ENCODE peak calls at places on chromosomes 13 and 19, in ten cellular contexts. One of them, this sample, is unnamed.

GRCh38 chr13:95199896-95200295 is 101.4 kb downstream of the ABCC4 start:
- DNase-seq in left ventricle myocardium inferior: no peak
- DNase-seq in body of pancreas: no peak
- DNase-seq in fibroblast of lung: no peak
- DNase-seq in CD8-positive, alpha-beta T cell: no peak
- DNase-seq in heart right ventricle: no peak
- DNase-seq in effector memory CD4-positive, alpha-beta T cell: no peak
- DNase-seq in prostate gland: no peak
- DNase-seq in kidney: no peak
- DNase-seq in GM23248: no peak
- DNase-seq in this sample: no peak

GRCh38 chr13:42486711-42487198 is 87.2 kb upstream of the TNFSF11 start:
- DNase-seq in left ventricle myocardium inferior: no peak
- DNase-seq in body of pancreas: no peak
- DNase-seq in fibroblast of lung: peak; percentile 84
- DNase-seq in CD8-positive, alpha-beta T cell: no peak
- DNase-seq in heart right ventricle: no peak
- DNase-seq in effector memory CD4-positive, alpha-beta T cell: no peak
- DNase-seq in prostate gland: no peak
- DNase-seq in kidney: no peak
- DNase-seq in GM23248: peak; percentile 69
- DNase-seq in this sample: no peak

GRCh38 chr19:1911098-1911497 is 5.9 kb downstream of the ADAT3 start:
- DNase-seq in left ventricle myocardium inferior: no peak
- DNase-seq in body of pancreas: no peak
- DNase-seq in fibroblast of lung: no peak
- DNase-seq in CD8-positive, alpha-beta T cell: no peak
- DNase-seq in heart right ventricle: no peak
- DNase-seq in effector memory CD4-positive, alpha-beta T cell: no peak
- DNase-seq in prostate gland: no peak
- DNase-seq in kidney: no peak
- DNase-seq in GM23248: no peak
- DNase-seq in this sample: no peak

GRCh38 chr19:44585371-44586141 is 27.8 kb upstream of the IGSF23 start:
- DNase-seq in left ventricle myocardium inferior: no peak
- DNase-seq in body of pancreas: no peak
- DNase-seq in fibroblast of lung: peak; percentile 64
- DNase-seq in CD8-positive, alpha-beta T cell: no peak
- DNase-seq in heart right ventricle: no peak
- DNase-seq in effector memory CD4-positive, alpha-beta T cell: no peak
- DNase-seq in prostate gland: no peak
- DNase-seq in kidney: no peak
- DNase-seq in GM23248: peak; percentile 78
- DNase-seq in this sample: no peak

GRCh38 chr19:5809053-5809452 is 4.2 kb downstream of the NRTN start:
- DNase-seq in left ventricle myocardium inferior: no peak
- DNase-seq in body of pancreas: no peak
- DNase-seq in fibroblast of lung: no peak
- DNase-seq in CD8-positive, alpha-beta T cell: no peak
- DNase-seq in heart right ventricle: no peak
- DNase-seq in effector memory CD4-positive, alpha-beta T cell: no peak
- DNase-seq in prostate gland: no peak
- DNase-seq in kidney: no peak
- DNase-seq in GM23248: no peak
- DNase-seq in this sample: no peak

GRCh38 chr13:23427342-23428182 is 5.9 kb downstream of the SACS start:
- DNase-seq in left ventricle myocardium inferior: no peak
- DNase-seq in body of pancreas: peak; percentile 70
- DNase-seq in fibroblast of lung: peak; percentile 99
- DNase-seq in CD8-positive, alpha-beta T cell: no peak
- DNase-seq in heart right ventricle: no peak
- DNase-seq in effector memory CD4-positive, alpha-beta T cell: no peak
- DNase-seq in prostate gland: peak; percentile 70
- DNase-seq in kidney: no peak
- DNase-seq in GM23248: peak; percentile 91
- DNase-seq in this sample: peak; percentile 43

GRCh38 chr19:55795021-55795420 is 26.1 kb downstream of the RFPL4AL1 start:
- DNase-seq in left ventricle myocardium inferior: no peak
- DNase-seq in body of pancreas: no peak
- DNase-seq in fibroblast of lung: no peak
- DNase-seq in CD8-positive, alpha-beta T cell: no peak
- DNase-seq in heart right ventricle: no peak
- DNase-seq in effector memory CD4-positive, alpha-beta T cell: no peak
- DNase-seq in prostate gland: no peak
- DNase-seq in kidney: no peak
- DNase-seq in GM23248: no peak
- DNase-seq in this sample: no peak

GRCh38 chr13:113564331-113565023 is 20.1 kb upstream of the TFDP1 start:
- DNase-seq in left ventricle myocardium inferior: no peak
- DNase-seq in body of pancreas: no peak
- DNase-seq in fibroblast of lung: no peak
- DNase-seq in CD8-positive, alpha-beta T cell: no peak
- DNase-seq in heart right ventricle: no peak
- DNase-seq in effector memory CD4-positive, alpha-beta T cell: no peak
- DNase-seq in prostate gland: no peak
- DNase-seq in kidney: peak; percentile 34
- DNase-seq in GM23248: no peak
- DNase-seq in this sample: no peak

GRCh38 chr13:106520205-106521004 is 15.1 kb downstream of the EFNB2 start:
- DNase-seq in left ventricle myocardium inferior: no peak
- DNase-seq in body of pancreas: no peak
- DNase-seq in fibroblast of lung: no peak
- DNase-seq in CD8-positive, alpha-beta T cell: no peak
- DNase-seq in heart right ventricle: no peak
- DNase-seq in effector memory CD4-positive, alpha-beta T cell: no peak
- DNase-seq in prostate gland: no peak
- DNase-seq in kidney: no peak
- DNase-seq in GM23248: peak; percentile 47
- DNase-seq in this sample: no peak

GRCh38 chr13:27808866-27809546 is 16.7 kb downstream of the GSX1 start:
- DNase-seq in left ventricle myocardium inferior: no peak
- DNase-seq in body of pancreas: no peak
- DNase-seq in fibroblast of lung: no peak
- DNase-seq in CD8-positive, alpha-beta T cell: no peak
- DNase-seq in heart right ventricle: no peak
- DNase-seq in effector memory CD4-positive, alpha-beta T cell: no peak
- DNase-seq in prostate gland: no peak
- DNase-seq in kidney: no peak
- DNase-seq in GM23248: no peak
- DNase-seq in this sample: no peak

GRCh38 chr13:101149735-101150380 is 266.4 kb downstream of the NALCN start:
- DNase-seq in left ventricle myocardium inferior: no peak
- DNase-seq in body of pancreas: no peak
- DNase-seq in fibroblast of lung: peak; percentile 41
- DNase-seq in CD8-positive, alpha-beta T cell: no peak
- DNase-seq in heart right ventricle: no peak
- DNase-seq in effector memory CD4-positive, alpha-beta T cell: no peak
- DNase-seq in prostate gland: no peak
- DNase-seq in kidney: no peak
- DNase-seq in GM23248: peak; percentile 50
- DNase-seq in this sample: no peak

GRCh38 chr13:31204592-31204991 is 4.8 kb downstream of the B3GLCT start:
- DNase-seq in left ventricle myocardium inferior: no peak
- DNase-seq in body of pancreas: no peak
- DNase-seq in fibroblast of lung: peak; percentile 78
- DNase-seq in CD8-positive, alpha-beta T cell: no peak
- DNase-seq in heart right ventricle: no peak
- DNase-seq in effector memory CD4-positive, alpha-beta T cell: no peak
- DNase-seq in prostate gland: no peak
- DNase-seq in kidney: no peak
- DNase-seq in GM23248: peak; percentile 83
- DNase-seq in this sample: no peak

GRCh38 chr19:1512671-1513491 is at the start of gene ADAMTSL5:
- DNase-seq in left ventricle myocardium inferior: peak; percentile 69
- DNase-seq in body of pancreas: no peak
- DNase-seq in fibroblast of lung: peak; percentile 41
- DNase-seq in CD8-positive, alpha-beta T cell: peak; percentile 49
- DNase-seq in heart right ventricle: peak; percentile 67
- DNase-seq in effector memory CD4-positive, alpha-beta T cell: peak; percentile 28
- DNase-seq in prostate gland: no peak
- DNase-seq in kidney: no peak
- DNase-seq in GM23248: peak; percentile 88
- DNase-seq in this sample: peak; percentile 88

GRCh38 chr19:21566073-21566472 is 60.7 kb downstream of the ZNF429 start:
- DNase-seq in left ventricle myocardium inferior: no peak
- DNase-seq in body of pancreas: no peak
- DNase-seq in fibroblast of lung: no peak
- DNase-seq in CD8-positive, alpha-beta T cell: no peak
- DNase-seq in heart right ventricle: no peak
- DNase-seq in effector memory CD4-positive, alpha-beta T cell: no peak
- DNase-seq in prostate gland: no peak
- DNase-seq in kidney: no peak
- DNase-seq in GM23248: peak; percentile 62
- DNase-seq in this sample: no peak

GRCh38 chr19:1070576-1070930 is 3.6 kb downstream of the ARHGAP45 start:
- DNase-seq in left ventricle myocardium inferior: no peak
- DNase-seq in body of pancreas: no peak
- DNase-seq in fibroblast of lung: no peak
- DNase-seq in CD8-positive, alpha-beta T cell: no peak
- DNase-seq in heart right ventricle: no peak
- DNase-seq in effector memory CD4-positive, alpha-beta T cell: no peak
- DNase-seq in prostate gland: no peak
- DNase-seq in kidney: no peak
- DNase-seq in GM23248: no peak
- DNase-seq in this sample: peak; percentile 39

DNA sequence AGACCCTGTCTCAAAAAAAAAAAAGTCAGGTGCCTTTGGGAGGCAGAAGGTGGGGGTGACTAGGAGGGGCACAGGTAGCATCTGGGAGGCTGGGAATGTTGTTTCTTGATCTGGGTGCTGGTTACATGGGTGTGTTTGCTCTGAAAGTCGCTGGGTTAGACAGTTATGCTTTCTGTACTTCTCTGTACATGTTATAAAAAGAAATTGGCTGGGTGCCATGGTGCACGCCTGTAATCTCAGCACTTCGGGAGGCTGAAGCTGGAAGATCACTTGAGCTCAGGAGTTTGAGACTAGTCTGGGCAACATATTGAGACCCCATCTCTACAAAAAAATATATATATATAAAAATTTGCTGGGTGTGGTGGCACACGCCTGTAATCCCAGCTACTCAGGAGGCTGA is 15.1 kb downstream of the NOSIP start:
- DNase-seq in left ventricle myocardium inferior: no peak
- DNase-seq in body of pancreas: peak; percentile 64
- DNase-seq in fibroblast of lung: no peak
- DNase-seq in CD8-positive, alpha-beta T cell: no peak
- DNase-seq in heart right ventricle: no peak
- DNase-seq in effector memory CD4-positive, alpha-beta T cell: no peak
- DNase-seq in prostate gland: peak; percentile 59
- DNase-seq in kidney: no peak
- DNase-seq in GM23248: no peak
- DNase-seq in this sample: no peak
- H3K4me3 ChIP-seq in left ventricle myocardium inferior: no peak overlapping the region
- H3K4me3 ChIP-seq in body of pancreas: no peak overlapping the region
- H3K4me3 ChIP-seq in fibroblast of lung: no peak overlapping the region
- H3K4me3 ChIP-seq in CD8-positive, alpha-beta T cell: no peak overlapping the region
- H3K4me3 ChIP-seq in heart right ventricle: no peak overlapping the region
- H3K4me3 ChIP-seq in effector memory CD4-positive, alpha-beta T cell: no peak overlapping the region
- H3K4me3 ChIP-seq in prostate gland: no peak overlapping the region
- H3K4me3 ChIP-seq in kidney: no peak overlapping the region
- H3K4me3 ChIP-seq in GM23248: no peak overlapping the region
- H3K4me3 ChIP-seq in this sample: no peak overlapping the region

GRCh38 chr13:111110054-111110453 is 5.1 kb upstream of the ARHGEF7 start:
- DNase-seq in left ventricle myocardium inferior: no peak
- DNase-seq in body of pancreas: no peak
- DNase-seq in fibroblast of lung: no peak
- DNase-seq in CD8-positive, alpha-beta T cell: no peak
- DNase-seq in heart right ventricle: no peak
- DNase-seq in effector memory CD4-positive, alpha-beta T cell: no peak
- DNase-seq in prostate gland: no peak
- DNase-seq in kidney: no peak
- DNase-seq in GM23248: no peak
- DNase-seq in this sample: no peak

GRCh38 chr13:111114362-111115050 is 604 bp upstream of the ARHGEF7 start:
- DNase-seq in left ventricle myocardium inferior: peak; percentile 58
- DNase-seq in body of pancreas: peak; percentile 39
- DNase-seq in fibroblast of lung: peak; percentile 43
- DNase-seq in CD8-positive, alpha-beta T cell: no peak
- DNase-seq in heart right ventricle: peak; percentile 60
- DNase-seq in effector memory CD4-positive, alpha-beta T cell: no peak
- DNase-seq in prostate gland: peak; percentile 24
- DNase-seq in kidney: no peak
- DNase-seq in GM23248: peak; percentile 91
- DNase-seq in this sample: peak; percentile 62

GRCh38 chr13:111111376-111111937 is 3.7 kb upstream of the ARHGEF7 start:
- DNase-seq in left ventricle myocardium inferior: no peak
- DNase-seq in body of pancreas: no peak
- DNase-seq in fibroblast of lung: no peak
- DNase-seq in CD8-positive, alpha-beta T cell: no peak
- DNase-seq in heart right ventricle: no peak
- DNase-seq in effector memory CD4-positive, alpha-beta T cell: no peak
- DNase-seq in prostate gland: no peak
- DNase-seq in kidney: no peak
- DNase-seq in GM23248: no peak
- DNase-seq in this sample: no peak

GRCh38 chr13:111115051-111115840 is at the start of gene ARHGEF7:
- DNase-seq in left ventricle myocardium inferior: no peak
- DNase-seq in body of pancreas: no peak
- DNase-seq in fibroblast of lung: peak; percentile 7
- DNase-seq in CD8-positive, alpha-beta T cell: no peak
- DNase-seq in heart right ventricle: peak; percentile 37
- DNase-seq in effector memory CD4-positive, alpha-beta T cell: no peak
- DNase-seq in prostate gland: no peak
- DNase-seq in kidney: no peak
- DNase-seq in GM23248: peak; percentile 69
- DNase-seq in this sample: no peak

GRCh38 chr13:111112196-111112595 is 2.9 kb upstream of the ARHGEF7 start:
- DNase-seq in left ventricle myocardium inferior: no peak
- DNase-seq in body of pancreas: no peak
- DNase-seq in fibroblast of lung: no peak
- DNase-seq in CD8-positive, alpha-beta T cell: no peak
- DNase-seq in heart right ventricle: no peak
- DNase-seq in effector memory CD4-positive, alpha-beta T cell: no peak
- DNase-seq in prostate gland: no peak
- DNase-seq in kidney: no peak
- DNase-seq in GM23248: no peak
- DNase-seq in this sample: no peak
- H3K4me1 ChIP-seq in left ventricle myocardium inferior: peaks cover 26% of the 10 kb centered on the region
- H3K4me1 ChIP-seq in body of pancreas: peaks cover 5% of the 10 kb centered on the region
- H3K4me1 ChIP-seq in fibroblast of lung: peaks cover 6% of the 10 kb centered on the region
- H3K4me1 ChIP-seq in CD8-positive, alpha-beta T cell: peaks cover 14% of the 10 kb centered on the region
- H3K4me1 ChIP-seq in heart right ventricle: no peaks in the 10 kb centered on the region
- H3K4me1 ChIP-seq in effector memory CD4-positive, alpha-beta T cell: no peaks in the 10 kb centered on the region
- H3K4me1 ChIP-seq in prostate gland: no peaks in the 10 kb centered on the region
- H3K4me1 ChIP-seq in kidney: no peaks in the 10 kb centered on the region
- H3K4me1 ChIP-seq in GM23248: peaks cover 8% of the 10 kb centered on the region
- H3K4me1 ChIP-seq in this sample: no peaks in the 10 kb centered on the region

GRCh38 chr19:33799507-33799906 is 2.8 kb downstream of the KCTD15 start:
- DNase-seq in left ventricle myocardium inferior: no peak
- DNase-seq in body of pancreas: no peak
- DNase-seq in fibroblast of lung: no peak
- DNase-seq in CD8-positive, alpha-beta T cell: no peak
- DNase-seq in heart right ventricle: no peak
- DNase-seq in effector memory CD4-positive, alpha-beta T cell: no peak
- DNase-seq in prostate gland: no peak
- DNase-seq in kidney: no peak
- DNase-seq in GM23248: no peak
- DNase-seq in this sample: no peak
- H3K4me3 ChIP-seq in left ventricle myocardium inferior: peak overlapping the region; percentile 88
- H3K4me3 ChIP-seq in body of pancreas: no peak overlapping the region
- H3K4me3 ChIP-seq in fibroblast of lung: no peak overlapping the region
- H3K4me3 ChIP-seq in CD8-positive, alpha-beta T cell: no peak overlapping the region
- H3K4me3 ChIP-seq in heart right ventricle: peak overlapping the region; percentile 81
- H3K4me3 ChIP-seq in effector memory CD4-positive, alpha-beta T cell: no peak overlapping the region
- H3K4me3 ChIP-seq in prostate gland: no peak overlapping the region
- H3K4me3 ChIP-seq in kidney: no peak overlapping the region
- H3K4me3 ChIP-seq in GM23248: no peak overlapping the region
- H3K4me3 ChIP-seq in this sample: no peak overlapping the region

GRCh38 chr13:110911880-110912279 is 3.0 kb downstream of the ANKRD10 start:
- DNase-seq in left ventricle myocardium inferior: no peak
- DNase-seq in body of pancreas: no peak
- DNase-seq in fibroblast of lung: peak; percentile 41
- DNase-seq in CD8-positive, alpha-beta T cell: no peak
- DNase-seq in heart right ventricle: no peak
- DNase-seq in effector memory CD4-positive, alpha-beta T cell: no peak
- DNase-seq in prostate gland: no peak
- DNase-seq in kidney: no peak
- DNase-seq in GM23248: peak; percentile 53
- DNase-seq in this sample: no peak
- H3K4me1 ChIP-seq in left ventricle myocardium inferior: peaks cover 90% of the 10 kb centered on the region
- H3K4me1 ChIP-seq in body of pancreas: peaks cover 68% of the 10 kb centered on the region
- H3K4me1 ChIP-seq in fibroblast of lung: peaks cover 10% of the 10 kb centered on the region
- H3K4me1 ChIP-seq in CD8-positive, alpha-beta T cell: peaks cover 36% of the 10 kb centered on the region
- H3K4me1 ChIP-seq in heart right ventricle: peaks cover 16% of the 10 kb centered on the region
- H3K4me1 ChIP-seq in effector memory CD4-positive, alpha-beta T cell: peaks cover 21% of the 10 kb centered on the region
- H3K4me1 ChIP-seq in prostate gland: peaks cover 41% of the 10 kb centered on the region
- H3K4me1 ChIP-seq in kidney: peaks cover 24% of the 10 kb centered on the region
- H3K4me1 ChIP-seq in GM23248: peaks cover 36% of the 10 kb centered on the region
- H3K4me1 ChIP-seq in this sample: peaks cover 11% of the 10 kb centered on the region

This sample was measured in right cardiac atrium.